ENCODE peak calls at places on chromosomes 7 and 10, in seven cellular contexts. H, G, D, P, T, E and U are unnamed samples.

GRCh38 chr7:154650275-154650674 is 352.6 kb downstream of the PAXIP1 start:
- DNase-seq in H (no peak), G (no peak), D (no peak), P (no peak), T (no peak), E (no peak), U (no peak)

GRCh38 chr10:71963756-71964668 is at the start of gene CHST3:
- DNase-seq in H (peak; percentile 77), G (no peak), D (peak; percentile 62), P (no peak), T (peak; percentile 91), E (no peak), U (peak; percentile 91)

GRCh38 chr7:5591547-5591899 is 167.9 kb upstream of the TNRC18 start:
- DNase-seq in H (no peak), G (peak; percentile 66), D (peak; percentile 35), P (no peak), T (no peak), E (no peak), U (no peak)

GRCh38 chr10:7988985-7989384 is 65.5 kb upstream of the GATA3 start:
- DNase-seq in H (no peak), G (no peak), D (no peak), P (no peak), T (no peak), E (no peak), U (no peak)

GRCh38 chr7:47938574-47939165 is 9.6 kb downstream of the PKD1L1 start:
- DNase-seq in H (no peak), G (no peak), D (no peak), P (no peak), T (peak; percentile 67), E (peak; percentile 51), U (no peak)

GRCh38 chr10:52455095-52455494 is 141.0 kb downstream of the DKK1 start:
- DNase-seq in H (no peak), G (no peak), D (no peak), P (no peak), T (no peak), E (no peak), U (no peak)

GRCh38 chr7:19376591-19376990 is 231.4 kb upstream of the FERD3L start:
- DNase-seq in H (no peak), G (no peak), D (no peak), P (no peak), T (no peak), E (no peak), U (no peak)

GRCh38 chr7:43501881-43502280 is 81.0 kb upstream of the STK17A start:
- DNase-seq in H (no peak), G (no peak), D (no peak), P (no peak), T (no peak), E (no peak), U (no peak)

GRCh38 chr10:48607356-48608278 is 2.7 kb upstream of the ARHGAP22 start:
- DNase-seq in H (peak; percentile 15), G (no peak), D (peak; percentile 49), P (no peak), T (peak; percentile 77), E (no peak), U (peak; percentile 53)

GRCh38 chr7:156096806-156097538 is 284.7 kb upstream of the SHH start:
- DNase-seq in H (no peak), G (no peak), D (peak; percentile 1), P (no peak), T (peak; percentile 76), E (no peak), U (no peak)

GRCh38 chr7:54349259-54349658 is 192.9 kb upstream of the VSTM2A start:
- DNase-seq in H (no peak), G (no peak), D (no peak), P (no peak), T (no peak), E (no peak), U (no peak)

GRCh38 chr7:5629941-5630340 is 151.5 kb downstream of the RNF216 start:
- DNase-seq in H (no peak), G (no peak), D (peak; percentile 55), P (no peak), T (no peak), E (peak; percentile 58), U (no peak)

DNA sequence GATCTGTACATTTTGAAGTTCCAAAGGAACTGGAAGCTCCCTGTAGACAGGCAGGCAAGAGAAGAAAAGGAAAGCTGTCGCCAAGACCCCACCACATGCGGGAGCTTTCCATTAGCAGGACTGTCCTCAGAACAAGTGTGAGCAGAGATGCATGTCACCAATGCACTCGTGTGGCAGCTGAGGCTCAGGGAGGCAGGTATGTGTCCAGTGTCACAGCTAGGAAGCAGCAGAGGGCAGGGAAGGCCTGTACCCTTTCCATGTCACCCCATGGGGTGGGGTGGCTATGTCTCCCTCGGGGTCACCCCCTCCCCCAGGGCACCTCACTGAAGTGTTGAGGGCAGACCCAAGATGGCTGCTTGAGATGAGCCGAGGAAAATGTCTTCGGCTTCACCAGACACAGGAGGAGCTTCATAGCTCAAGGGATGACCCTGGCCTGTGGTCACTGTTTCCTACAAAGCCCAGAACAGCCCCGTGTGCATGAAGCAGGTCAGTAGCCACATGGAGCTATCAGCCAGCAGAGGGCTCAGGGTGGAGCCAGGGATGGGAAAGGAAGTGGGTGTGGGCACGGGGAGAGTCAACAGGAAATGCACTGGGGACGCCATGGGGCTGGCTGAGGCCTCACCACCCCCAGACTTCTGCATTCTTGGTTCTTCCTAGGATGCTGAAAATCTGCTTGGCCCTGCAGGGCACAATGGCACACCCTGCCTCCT is 96.6 kb downstream of the FAM53B start:
- DNase-seq in H (no peak), G (peak; percentile 22), D (peak; percentile 46), P (peak; percentile 92), T (peak; percentile 95), E (peak; percentile 96), U (peak; percentile 82)
- TF ChIP-seq POLR2A in H (no peak), G (no peak), D (no peak), P (no peak), T (no peak), E (no peak), U (no peak)

GRCh38 chr7:157336383-157337315 is at the start of gene DNAJB6:
- DNase-seq in H (peak; percentile 95), G (peak; percentile 78), D (peak; percentile 95), P (peak; percentile 93), T (peak; percentile 99), E (peak; percentile 96), U (peak; percentile 96)

GRCh38 chr7:157339777-157340677 is 3.2 kb downstream of the DNAJB6 start:
- DNase-seq in H (peak; percentile 59), G (peak; percentile 75), D (peak; percentile 71), P (peak; percentile 64), T (peak; percentile 92), E (no peak), U (peak; percentile 77)

GRCh38 chr7:157335991-157336382 is 817 bp upstream of the DNAJB6 start:
- DNase-seq in H (no peak), G (no peak), D (peak; percentile 20), P (no peak), T (no peak), E (peak; percentile 80), U (no peak)

GRCh38 chr7:157335256-157335655 is 1.5 kb upstream of the DNAJB6 start:
- DNase-seq in H (no peak), G (no peak), D (no peak), P (no peak), T (no peak), E (no peak), U (no peak)

GRCh38 chr7:157337316-157338149 is 729 bp downstream of the DNAJB6 start:
- DNase-seq in H (peak; percentile 71), G (no peak), D (peak; percentile 59), P (peak; percentile 59), T (peak; percentile 91), E (peak; percentile 94), U (peak; percentile 79)
- TF ChIP-seq POLR2A in H (no peak), G (no peak), D (no peak), P (peak; percentile 36), T (no peak), E (no peak), U (no peak)

GRCh38 chr10:5546891-5547683 is 22.3 kb downstream of the CALML3 start:
- DNase-seq in H (no peak), G (peak; percentile 89), D (peak; percentile 63), P (no peak), T (peak; percentile 83), E (peak; percentile 22), U (peak; percentile 70)
- TF ChIP-seq POLR2A in H (no peak), G (no peak), D (no peak), P (peak; percentile 74), T (no peak), E (no peak), U (no peak)

GRCh38 chr10:123165445-123166072 is 11.4 kb downstream of the BUB3 start:
- DNase-seq in H (no peak), G (no peak), D (no peak), P (no peak), T (no peak), E (no peak), U (no peak)
- TF ChIP-seq POLR2A in H (no peak), G (no peak), D (no peak), P (no peak), T (no peak), E (no peak), U (no peak)

GRCh38 chr7:117010375-117011133 is 57.3 kb downstream of the ST7 start:
- DNase-seq in H (no peak), G (no peak), D (no peak), P (no peak), T (no peak), E (no peak), U (no peak)
- TF ChIP-seq POLR2A in H (no peak), G (no peak), D (no peak), P (no peak), T (no peak), E (no peak), U (no peak)

GRCh38 chr7:129949292-129950133 is 3.2 kb downstream of the UBE2H start:
- DNase-seq in H (peak; percentile 34), G (no peak), D (peak; percentile 82), P (peak; percentile 25), T (peak; percentile 75), E (no peak), U (peak; percentile 70)
- TF ChIP-seq POLR2A in H (no peak), G (no peak), D (no peak), P (peak; percentile 28), T (no peak), E (no peak), U (no peak)